ENCODE peak calls at places on chromosomes 1 and 21, in nine cellular contexts. One of them, this sample, is unnamed.

GRCh38 chr1:29331309-29331708 is 95.0 kb downstream of the PTPRU start:
- DNase-seq in PC-9: no peak
- DNase-seq in breast epithelium: no peak
- DNase-seq in CD8-positive, alpha-beta T cell: no peak
- DNase-seq in hepatocyte: no peak
- DNase-seq in body of pancreas: no peak
- DNase-seq in colonic mucosa: no peak
- DNase-seq in tibial artery: no peak
- DNase-seq in pancreas: no peak
- DNase-seq in this sample: no peak

GRCh38 chr1:224067621-224068457 is 46.1 kb upstream of the FBXO28 start:
- DNase-seq in colonic mucosa: no peak
- DNase-seq in PC-9: no peak
- DNase-seq in body of pancreas: no peak
- DNase-seq in tibial artery: no peak
- DNase-seq in pancreas: no peak
- DNase-seq in breast epithelium: no peak
- DNase-seq in CD8-positive, alpha-beta T cell: no peak
- DNase-seq in hepatocyte: no peak
- DNase-seq in this sample: no peak

GRCh38 chr1:22257286-22258275 is 114.7 kb upstream of the WNT4 start:
- DNase-seq in tibial artery: no peak
- DNase-seq in PC-9: no peak
- DNase-seq in hepatocyte: peak; percentile 53
- DNase-seq in breast epithelium: peak; percentile 53
- DNase-seq in colonic mucosa: peak; percentile 78
- DNase-seq in CD8-positive, alpha-beta T cell: no peak
- DNase-seq in body of pancreas: peak; percentile 15
- DNase-seq in pancreas: peak; percentile 60
- DNase-seq in this sample: no peak

GRCh38 chr1:237394263-237394662 is 352.3 kb downstream of the RYR2 start:
- DNase-seq in CD8-positive, alpha-beta T cell: no peak
- DNase-seq in tibial artery: no peak
- DNase-seq in PC-9: no peak
- DNase-seq in colonic mucosa: no peak
- DNase-seq in hepatocyte: no peak
- DNase-seq in body of pancreas: no peak
- DNase-seq in breast epithelium: no peak
- DNase-seq in pancreas: no peak
- DNase-seq in this sample: no peak

GRCh38 chr21:45413922-45414321 is 9.0 kb downstream of the COL18A1 start:
- DNase-seq in hepatocyte: peak; percentile 2
- DNase-seq in tibial artery: no peak
- DNase-seq in PC-9: no peak
- DNase-seq in pancreas: no peak
- DNase-seq in body of pancreas: no peak
- DNase-seq in colonic mucosa: no peak
- DNase-seq in CD8-positive, alpha-beta T cell: no peak
- DNase-seq in breast epithelium: no peak
- DNase-seq in this sample: no peak

GRCh38 chr1:203475012-203475981 is at the start of gene PRELP:
- DNase-seq in colonic mucosa: peak; percentile 52
- DNase-seq in body of pancreas: peak; percentile 53
- DNase-seq in tibial artery: peak; percentile 80
- DNase-seq in breast epithelium: peak; percentile 64
- DNase-seq in CD8-positive, alpha-beta T cell: no peak
- DNase-seq in hepatocyte: peak; percentile 71
- DNase-seq in PC-9: peak; percentile 29
- DNase-seq in pancreas: no peak
- DNase-seq in this sample: no peak

GRCh38 chr1:108158893-108159292 is 41.2 kb downstream of the SLC25A24 start:
- DNase-seq in breast epithelium: no peak
- DNase-seq in CD8-positive, alpha-beta T cell: no peak
- DNase-seq in colonic mucosa: no peak
- DNase-seq in tibial artery: no peak
- DNase-seq in PC-9: no peak
- DNase-seq in body of pancreas: no peak
- DNase-seq in pancreas: no peak
- DNase-seq in hepatocyte: no peak
- DNase-seq in this sample: no peak

GRCh38 chr1:161182214-161182613 is 4.9 kb upstream of the B4GALT3 start:
- DNase-seq in PC-9: no peak
- DNase-seq in tibial artery: no peak
- DNase-seq in pancreas: no peak
- DNase-seq in body of pancreas: no peak
- DNase-seq in hepatocyte: no peak
- DNase-seq in colonic mucosa: no peak
- DNase-seq in CD8-positive, alpha-beta T cell: peak; percentile 44
- DNase-seq in breast epithelium: no peak
- DNase-seq in this sample: no peak

GRCh38 chr1:77940921-77941570 is 37.8 kb downstream of the FUBP1 start:
- DNase-seq in breast epithelium: no peak
- DNase-seq in pancreas: no peak
- DNase-seq in body of pancreas: no peak
- DNase-seq in colonic mucosa: no peak
- DNase-seq in hepatocyte: no peak
- DNase-seq in tibial artery: no peak
- DNase-seq in PC-9: no peak
- DNase-seq in CD8-positive, alpha-beta T cell: no peak
- DNase-seq in this sample: no peak

GRCh38 chr1:1355376-1355775 is 3.0 kb downstream of the MXRA8 start:
- DNase-seq in hepatocyte: peak; percentile 71
- DNase-seq in CD8-positive, alpha-beta T cell: no peak
- DNase-seq in pancreas: peak; percentile 84
- DNase-seq in body of pancreas: no peak
- DNase-seq in colonic mucosa: no peak
- DNase-seq in PC-9: no peak
- DNase-seq in tibial artery: no peak
- DNase-seq in breast epithelium: no peak
- DNase-seq in this sample: no peak

GRCh38 chr1:1354271-1355247 is 3.8 kb downstream of the MXRA8 start:
- DNase-seq in PC-9: no peak
- DNase-seq in pancreas: peak; percentile 79
- DNase-seq in body of pancreas: no peak
- DNase-seq in hepatocyte: no peak
- DNase-seq in CD8-positive, alpha-beta T cell: no peak
- DNase-seq in breast epithelium: no peak
- DNase-seq in colonic mucosa: no peak
- DNase-seq in tibial artery: no peak
- DNase-seq in this sample: no peak

GRCh38 chr1:1356796-1357401 is 1.5 kb downstream of the MXRA8 start:
- DNase-seq in colonic mucosa: no peak
- DNase-seq in CD8-positive, alpha-beta T cell: no peak
- DNase-seq in tibial artery: no peak
- DNase-seq in hepatocyte: no peak
- DNase-seq in breast epithelium: no peak
- DNase-seq in PC-9: no peak
- DNase-seq in body of pancreas: no peak
- DNase-seq in pancreas: peak; percentile 79
- DNase-seq in this sample: no peak

GRCh38 chr1:1357871-1358432 is 403 bp downstream of the MXRA8 start:
- DNase-seq in CD8-positive, alpha-beta T cell: no peak
- DNase-seq in pancreas: peak; percentile 72
- DNase-seq in body of pancreas: no peak
- DNase-seq in PC-9: no peak
- DNase-seq in hepatocyte: peak; percentile 74
- DNase-seq in tibial artery: no peak
- DNase-seq in breast epithelium: no peak
- DNase-seq in colonic mucosa: no peak
- DNase-seq in this sample: no peak

DNA sequence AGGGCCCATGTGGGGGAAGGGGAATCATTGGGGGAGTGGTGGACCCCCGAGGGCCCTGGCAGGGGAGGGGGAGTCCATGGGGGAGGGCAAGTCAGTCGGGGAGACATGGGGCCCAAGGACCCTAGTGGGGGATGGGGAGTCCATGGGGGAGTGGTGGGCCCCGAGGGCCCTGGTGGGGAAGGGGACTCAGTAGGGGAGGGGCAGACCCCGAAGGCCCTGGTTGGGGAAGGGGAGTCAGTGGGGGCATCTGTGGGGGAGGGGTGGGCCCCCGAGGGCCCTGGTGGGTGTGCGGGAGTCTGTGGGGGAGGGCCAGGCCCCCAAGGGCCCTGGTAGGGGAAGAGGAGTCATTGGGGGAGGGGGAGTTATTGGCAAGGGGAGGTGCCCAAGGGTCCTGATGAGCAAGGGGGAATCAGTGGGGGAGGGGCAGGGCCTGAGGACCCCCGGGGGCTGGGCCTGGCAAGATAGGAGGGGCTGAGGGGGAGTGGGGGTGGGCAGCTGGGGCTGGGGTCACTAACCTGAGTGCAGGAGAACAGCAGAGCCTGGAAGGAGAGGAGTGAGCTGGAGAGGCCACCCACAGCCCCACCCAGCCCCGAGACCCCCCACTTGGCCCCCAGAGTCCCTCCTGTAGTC is 2.1 kb downstream of the MXRA8 start:
- DNase-seq in hepatocyte: no peak
- DNase-seq in colonic mucosa: no peak
- DNase-seq in pancreas: peak; percentile 66
- DNase-seq in breast epithelium: no peak
- DNase-seq in body of pancreas: no peak
- DNase-seq in PC-9: no peak
- DNase-seq in CD8-positive, alpha-beta T cell: no peak
- DNase-seq in tibial artery: no peak
- DNase-seq in this sample: no peak
- H3K27ac ChIP-seq in hepatocyte: peak overlapping the region; percentile 97
- H3K27ac ChIP-seq in colonic mucosa: peak overlapping the region; percentile 75
- H3K27ac ChIP-seq in pancreas: no peak overlapping the region
- H3K27ac ChIP-seq in breast epithelium: peak overlapping the region; percentile 92
- H3K27ac ChIP-seq in body of pancreas: no peak overlapping the region
- H3K27ac ChIP-seq in PC-9: no peak overlapping the region
- H3K27ac ChIP-seq in CD8-positive, alpha-beta T cell: no peak overlapping the region
- H3K27ac ChIP-seq in tibial artery: peak overlapping the region; percentile 97
- H3K27ac ChIP-seq in this sample: no peak overlapping the region

DNA sequence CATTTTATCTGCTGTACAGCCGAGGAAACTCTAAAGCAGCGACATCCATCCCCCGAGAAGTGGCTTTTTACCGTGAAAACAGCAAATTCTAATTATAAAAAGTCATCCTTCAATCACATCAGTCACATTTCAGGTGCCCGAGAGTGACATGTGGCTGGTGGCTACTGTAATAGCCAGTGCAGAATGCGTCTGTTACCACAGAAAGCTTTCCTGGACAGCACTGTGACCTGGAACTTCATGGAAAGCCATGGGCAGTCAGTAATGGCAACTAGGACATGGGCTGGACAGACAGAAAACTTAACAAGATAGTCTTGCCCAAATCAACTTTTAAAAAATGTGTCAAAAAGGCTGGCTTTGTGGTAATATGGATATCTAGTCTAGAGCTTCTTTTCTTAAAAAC is 106.6 kb downstream of the BCAR3 start:
- DNase-seq in breast epithelium: no peak
- DNase-seq in hepatocyte: no peak
- DNase-seq in body of pancreas: no peak
- DNase-seq in pancreas: no peak
- DNase-seq in PC-9: no peak
- DNase-seq in tibial artery: no peak
- DNase-seq in colonic mucosa: no peak
- DNase-seq in CD8-positive, alpha-beta T cell: no peak
- DNase-seq in this sample: no peak
- H3K27ac ChIP-seq in breast epithelium: peak overlapping the region; percentile 92
- H3K27ac ChIP-seq in hepatocyte: peak overlapping the region; percentile 93
- H3K27ac ChIP-seq in body of pancreas: no peak overlapping the region
- H3K27ac ChIP-seq in pancreas: no peak overlapping the region
- H3K27ac ChIP-seq in PC-9: peak overlapping the region; percentile 4
- H3K27ac ChIP-seq in tibial artery: no peak overlapping the region
- H3K27ac ChIP-seq in colonic mucosa: no peak overlapping the region
- H3K27ac ChIP-seq in CD8-positive, alpha-beta T cell: no peak overlapping the region
- H3K27ac ChIP-seq in this sample: no peak overlapping the region

GRCh38 chr1:220339581-220339980 is 67.3 kb upstream of the RAB3GAP2 start:
- DNase-seq in CD8-positive, alpha-beta T cell: no peak
- DNase-seq in colonic mucosa: no peak
- DNase-seq in pancreas: no peak
- DNase-seq in PC-9: no peak
- DNase-seq in hepatocyte: no peak
- DNase-seq in body of pancreas: no peak
- DNase-seq in breast epithelium: no peak
- DNase-seq in tibial artery: no peak
- DNase-seq in this sample: no peak

GRCh38 chr1:220338759-220339158 is 66.5 kb upstream of the RAB3GAP2 start:
- DNase-seq in body of pancreas: no peak
- DNase-seq in CD8-positive, alpha-beta T cell: no peak
- DNase-seq in PC-9: no peak
- DNase-seq in breast epithelium: no peak
- DNase-seq in hepatocyte: no peak
- DNase-seq in tibial artery: no peak
- DNase-seq in pancreas: no peak
- DNase-seq in colonic mucosa: no peak
- DNase-seq in this sample: no peak

GRCh38 chr1:220335668-220336067 is 63.4 kb upstream of the RAB3GAP2 start:
- DNase-seq in CD8-positive, alpha-beta T cell: no peak
- DNase-seq in tibial artery: no peak
- DNase-seq in body of pancreas: peak; percentile 90
- DNase-seq in breast epithelium: peak; percentile 21
- DNase-seq in pancreas: peak; percentile 82
- DNase-seq in hepatocyte: no peak
- DNase-seq in PC-9: peak; percentile 57
- DNase-seq in colonic mucosa: no peak
- DNase-seq in this sample: no peak

GRCh38 chr1:220331318-220331717 is 59.1 kb upstream of the RAB3GAP2 start:
- DNase-seq in colonic mucosa: no peak
- DNase-seq in body of pancreas: no peak
- DNase-seq in tibial artery: no peak
- DNase-seq in hepatocyte: no peak
- DNase-seq in CD8-positive, alpha-beta T cell: no peak
- DNase-seq in breast epithelium: no peak
- DNase-seq in pancreas: no peak
- DNase-seq in PC-9: no peak
- DNase-seq in this sample: no peak

GRCh38 chr1:220336391-220337065 is 64.3 kb upstream of the RAB3GAP2 start:
- DNase-seq in tibial artery: no peak
- DNase-seq in hepatocyte: no peak
- DNase-seq in colonic mucosa: no peak
- DNase-seq in pancreas: no peak
- DNase-seq in CD8-positive, alpha-beta T cell: no peak
- DNase-seq in breast epithelium: no peak
- DNase-seq in body of pancreas: no peak
- DNase-seq in PC-9: no peak
- DNase-seq in this sample: no peak
- H3K27ac ChIP-seq in tibial artery: no peak overlapping the region
- H3K27ac ChIP-seq in hepatocyte: no peak overlapping the region
- H3K27ac ChIP-seq in colonic mucosa: no peak overlapping the region
- H3K27ac ChIP-seq in pancreas: no peak overlapping the region
- H3K27ac ChIP-seq in CD8-positive, alpha-beta T cell: no peak overlapping the region
- H3K27ac ChIP-seq in breast epithelium: no peak overlapping the region
- H3K27ac ChIP-seq in body of pancreas: no peak overlapping the region
- H3K27ac ChIP-seq in PC-9: peak overlapping the region; percentile 49
- H3K27ac ChIP-seq in this sample: no peak overlapping the region

DNA sequence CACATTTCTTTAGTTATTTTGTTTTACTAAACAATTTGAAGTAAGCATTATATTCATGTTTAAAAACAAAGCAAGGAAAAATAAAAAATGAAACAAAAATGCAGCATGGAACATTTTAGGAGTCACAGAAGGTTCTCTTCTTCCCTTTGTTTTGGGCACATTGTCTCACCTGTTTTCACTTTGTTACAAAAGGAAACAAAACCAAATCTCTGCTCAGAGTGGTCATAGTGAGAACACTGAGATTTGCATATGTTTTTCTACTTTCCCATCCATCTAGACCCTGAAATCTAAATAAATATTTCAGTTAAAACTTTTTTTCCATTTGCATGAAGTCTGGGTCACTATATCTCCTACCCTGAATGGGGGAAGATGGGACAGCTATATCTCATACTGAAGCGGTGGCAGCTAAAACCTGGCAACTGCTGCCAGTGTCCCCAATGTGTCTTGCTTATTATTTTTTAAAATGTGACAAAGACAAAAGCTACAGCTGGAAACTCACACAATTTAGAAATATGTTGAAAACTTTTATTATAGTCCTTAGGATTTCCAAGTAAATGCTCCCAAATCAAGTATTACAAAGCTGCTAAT is 3.5 kb downstream of the EXOC8 start:
- DNase-seq in body of pancreas: no peak
- DNase-seq in CD8-positive, alpha-beta T cell: no peak
- DNase-seq in tibial artery: no peak
- DNase-seq in breast epithelium: no peak
- DNase-seq in pancreas: no peak
- DNase-seq in hepatocyte: no peak
- DNase-seq in PC-9: no peak
- DNase-seq in colonic mucosa: no peak
- DNase-seq in this sample: no peak
- H3K27ac ChIP-seq in body of pancreas: no peak overlapping the region
- H3K27ac ChIP-seq in CD8-positive, alpha-beta T cell: no peak overlapping the region
- H3K27ac ChIP-seq in tibial artery: no peak overlapping the region
- H3K27ac ChIP-seq in breast epithelium: no peak overlapping the region
- H3K27ac ChIP-seq in pancreas: no peak overlapping the region
- H3K27ac ChIP-seq in hepatocyte: no peak overlapping the region
- H3K27ac ChIP-seq in PC-9: no peak overlapping the region
- H3K27ac ChIP-seq in colonic mucosa: no peak overlapping the region
- H3K27ac ChIP-seq in this sample: no peak overlapping the region